ENCODE peak calls at places on chromosome 3, in six cellular contexts. P is CD4-positive, alpha-beta memory T cell; C is posterior cingulate gyrus; S is cerebellar cortex; Z is T-helper 2 cell; D is activated CD4-positive, alpha-beta T cell treated with anti-CD3 and anti-CD28 coated beads, Interleukin-2, amount 50 U/mL, for 1 hour. R is an unnamed sample.

GRCh38 chr3:195033531-195034091 is 237.3 kb downstream of the XXYLT1 start:
- DNase-seq in S (no peak), Z (no peak), D (no peak), C (no peak), P (no peak), R (no peak)

GRCh38 chr3:126886217-126886616 is 96.7 kb upstream of the PLXNA1 start:
- DNase-seq in D (no peak), S (no peak), C (no peak), P (no peak), Z (no peak), R (no peak)

GRCh38 chr3:124951511-124952390 is 17.2 kb upstream of the MUC13 start:
- DNase-seq in C (no peak), S (no peak), Z (no peak), P (no peak), D (no peak), R (no peak)

GRCh38 chr3:29937185-29937584 is 656.3 kb downstream of the RBMS3 start:
- DNase-seq in P (no peak), D (no peak), C (no peak), S (no peak), Z (no peak), R (no peak)

GRCh38 chr3:138060792-138061191 is 50.8 kb downstream of the CLDN18 start:
- DNase-seq in P (no peak), D (no peak), S (no peak), Z (no peak), C (no peak), R (no peak)

GRCh38 chr3:115098354-115099073 is 48.6 kb downstream of the ZBTB20 start:
- DNase-seq in C (no peak), D (no peak), Z (no peak), S (peak), P (no peak), R (no peak)

GRCh38 chr3:164113406-164114332 is 964.6 kb downstream of the SI start:
- DNase-seq in S (no peak), C (no peak), Z (no peak), D (no peak), P (no peak), R (no peak)

GRCh38 chr3:126548556-126549466 is 9.9 kb downstream of the C3orf22 start:
- DNase-seq in P (no peak), S (no peak), C (no peak), D (no peak), Z (no peak), R (peak)

GRCh38 chr3:175082631-175083030 is 223.5 kb downstream of the NAALADL2 start:
- DNase-seq in C (no peak), S (peak), Z (no peak), P (no peak), D (no peak), R (no peak)

GRCh38 chr3:48516571-48516970 is 12.6 kb upstream of the SHISA5 start:
- DNase-seq in S (no peak), P (no peak), D (no peak), Z (no peak), C (no peak), R (no peak)

GRCh38 chr3:184384342-184384741 is 4.5 kb downstream of the CHRD start:
- DNase-seq in Z (no peak), C (no peak), S (no peak), P (no peak), D (no peak), R (no peak)

GRCh38 chr3:106609666-106610301 is 741.0 kb upstream of the CBLB start:
- DNase-seq in Z (no peak), C (peak), P (peak), S (peak), D (peak), R (peak)

GRCh38 chr3:58640700-58641372 is 25.7 kb downstream of the FAM3D start:
- DNase-seq in P (no peak), S (peak), Z (no peak), C (peak), D (peak), R (peak)

GRCh38 chr3:51568041-51568440 is 29.5 kb downstream of the RAD54L2 start:
- DNase-seq in P (no peak), S (peak), D (no peak), C (no peak), Z (no peak), R (no peak)

GRCh38 chr3:40490916-40491315 is 14.0 kb downstream of the ZNF619 start:
- DNase-seq in D (no peak), Z (no peak), S (no peak), C (no peak), P (no peak), R (no peak)

GRCh38 chr3:102460579-102460978 is 25.8 kb downstream of the ZPLD1 start:
- DNase-seq in D (no peak), P (no peak), S (no peak), Z (no peak), C (no peak), R (no peak)

GRCh38 chr3:51720292-51721061 is 13.6 kb downstream of the GRM2 start:
- DNase-seq in C (no peak), P (no peak), D (no peak), Z (no peak), S (no peak), R (no peak)

GRCh38 chr3:119184808-119185690 is 11.7 kb downstream of the UPK1B start:
- DNase-seq in D (no peak), P (no peak), C (no peak), S (no peak), Z (no peak), R (no peak)

GRCh38 chr3:125194849-125195601 is 17.5 kb downstream of the SLC12A8 start:
- DNase-seq in P (no peak), C (no peak), Z (no peak), S (no peak), D (no peak), R (no peak)

GRCh38 chr3:39960515-39961403 is 151.3 kb downstream of the MYRIP start:
- DNase-seq in S (peak), P (no peak), Z (no peak), D (no peak), C (no peak), R (no peak)

GRCh38 chr3:65950340-65951326 is 88.1 kb downstream of the MAGI1 start:
- DNase-seq in P (no peak), D (no peak), Z (no peak), S (no peak), C (no peak), R (no peak)

GRCh38 chr3:187678869-187679268 is 8.7 kb upstream of the SST start:
- DNase-seq in D (peak), Z (no peak), P (no peak), C (peak), S (peak), R (peak)

GRCh38 chr3:48899298-48899697 is 616 bp upstream of the SLC25A20 start:
- DNase-seq in P (peak), S (no peak), C (no peak), Z (no peak), D (no peak), R (no peak)